ENCODE peak calls at places on chromosomes 4 and X, in five cellular contexts. One of them, this sample, is unnamed.

GRCh38 chr4:157421365-157421764 is 200.8 kb downstream of the GRIA2 start:
- DNase-seq in fibroblast of lung: no peak
- DNase-seq in HepG2: peak; percentile 88
- DNase-seq in astrocyte: no peak
- DNase-seq in H9: no peak
- DNase-seq in this sample: no peak

GRCh38 chr4:186018756-186019155 is 50.2 kb upstream of the TLR3 start:
- DNase-seq in fibroblast of lung: no peak
- DNase-seq in HepG2: no peak
- DNase-seq in astrocyte: no peak
- DNase-seq in H9: no peak
- DNase-seq in this sample: no peak

GRCh38 chr4:153684182-153685073 is at the start of gene TLR2:
- DNase-seq in fibroblast of lung: peak; percentile 7
- DNase-seq in HepG2: no peak
- DNase-seq in astrocyte: no peak
- DNase-seq in H9: peak; percentile 78
- DNase-seq in this sample: peak; percentile 87

GRCh38 chr4:155392486-155393184 is 15.9 kb upstream of the MAP9 start:
- DNase-seq in fibroblast of lung: peak; percentile 67
- DNase-seq in HepG2: peak; percentile 7
- DNase-seq in astrocyte: peak; percentile 53
- DNase-seq in H9: no peak
- DNase-seq in this sample: peak; percentile 70

GRCh38 chr4:70197842-70198241 is 2.3 kb downstream of the ODAM start:
- DNase-seq in fibroblast of lung: peak; percentile 0
- DNase-seq in HepG2: peak; percentile 72
- DNase-seq in astrocyte: no peak
- DNase-seq in H9: no peak
- DNase-seq in this sample: peak; percentile 38

GRCh38 chrX:106898462-106898861 is 4.7 kb downstream of the RIPPLY1 start:
- DNase-seq in fibroblast of lung: peak; percentile 37
- DNase-seq in HepG2: peak; percentile 80
- DNase-seq in astrocyte: peak; percentile 23
- DNase-seq in H9: no peak
- DNase-seq in this sample: peak; percentile 56

GRCh38 chrX:13750204-13750603 is 15.7 kb downstream of the OFD1 start:
- DNase-seq in fibroblast of lung: peak; percentile 24
- DNase-seq in HepG2: peak; percentile 16
- DNase-seq in astrocyte: peak; percentile 16
- DNase-seq in H9: no peak
- DNase-seq in this sample: peak; percentile 38

GRCh38 chrX:74383611-74384010 is 37.7 kb upstream of the SLC16A2 start:
- DNase-seq in fibroblast of lung: peak; percentile 55
- DNase-seq in HepG2: peak; percentile 13
- DNase-seq in astrocyte: peak; percentile 40
- DNase-seq in H9: peak; percentile 57
- DNase-seq in this sample: peak; percentile 53

GRCh38 chr4:27791640-27792039 is 931.0 kb downstream of the STIM2 start:
- DNase-seq in fibroblast of lung: peak; percentile 61
- DNase-seq in HepG2: no peak
- DNase-seq in astrocyte: peak; percentile 53
- DNase-seq in H9: no peak
- DNase-seq in this sample: no peak

GRCh38 chr4:27789768-27790167 is 929.1 kb downstream of the STIM2 start:
- DNase-seq in fibroblast of lung: peak; percentile 27
- DNase-seq in HepG2: no peak
- DNase-seq in astrocyte: peak; percentile 6
- DNase-seq in H9: no peak
- DNase-seq in this sample: no peak

GRCh38 chr4:27787195-27787594 is 926.6 kb downstream of the STIM2 start:
- DNase-seq in fibroblast of lung: no peak
- DNase-seq in HepG2: no peak
- DNase-seq in astrocyte: no peak
- DNase-seq in H9: no peak
- DNase-seq in this sample: no peak

GRCh38 chr4:27790911-27791310 is 930.3 kb downstream of the STIM2 start:
- DNase-seq in fibroblast of lung: peak; percentile 51
- DNase-seq in HepG2: no peak
- DNase-seq in astrocyte: peak; percentile 30
- DNase-seq in H9: no peak
- DNase-seq in this sample: no peak
- H3K4me2 ChIP-seq in fibroblast of lung: no peak overlapping the region
- H3K4me2 ChIP-seq in HepG2: no peak overlapping the region
- H3K4me2 ChIP-seq in astrocyte: peak overlapping the region; percentile 7
- H3K4me2 ChIP-seq in H9: no peak overlapping the region
- H3K4me2 ChIP-seq in this sample: no peak overlapping the region

GRCh38 chrX:16579517-16579916 is 70.4 kb upstream of the S100G start:
- DNase-seq in fibroblast of lung: no peak
- DNase-seq in HepG2: no peak
- DNase-seq in astrocyte: no peak
- DNase-seq in H9: no peak
- DNase-seq in this sample: no peak
- H3K4me2 ChIP-seq in fibroblast of lung: no peak overlapping the region
- H3K4me2 ChIP-seq in HepG2: no peak overlapping the region
- H3K4me2 ChIP-seq in astrocyte: no peak overlapping the region
- H3K4me2 ChIP-seq in H9: peak overlapping the region; percentile 66
- H3K4me2 ChIP-seq in this sample: peak overlapping the region; percentile 70

GRCh38 chr4:54687887-54688841 is 30.4 kb downstream of the KIT start:
- DNase-seq in fibroblast of lung: peak; percentile 25
- DNase-seq in HepG2: no peak
- DNase-seq in astrocyte: peak; percentile 6
- DNase-seq in H9: no peak
- DNase-seq in this sample: no peak
- H3K4me2 ChIP-seq in fibroblast of lung: no peak overlapping the region
- H3K4me2 ChIP-seq in HepG2: no peak overlapping the region
- H3K4me2 ChIP-seq in astrocyte: peak overlapping the region; percentile 6
- H3K4me2 ChIP-seq in H9: no peak overlapping the region
- H3K4me2 ChIP-seq in this sample: no peak overlapping the region

DNA sequence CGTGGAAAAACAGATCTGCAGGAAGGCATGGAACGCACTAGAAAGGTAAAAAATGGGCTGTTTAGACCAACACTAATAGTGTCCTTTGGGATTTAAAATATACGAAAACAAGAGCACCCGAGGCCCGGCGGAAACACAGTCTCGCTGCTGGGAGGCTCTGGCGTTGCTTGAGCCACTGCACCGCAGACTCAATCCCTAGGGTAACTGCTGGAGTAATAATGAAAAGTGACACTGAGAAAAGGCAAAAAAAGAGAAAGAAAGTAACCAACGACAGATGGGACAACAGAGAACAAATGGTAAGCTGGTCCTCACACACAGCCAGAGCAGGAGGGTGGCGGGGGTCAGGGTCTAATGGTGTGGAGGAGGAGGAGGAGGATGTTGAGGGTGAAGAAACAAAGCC is 15.4 kb downstream of the IRAK1 start:
- DNase-seq in fibroblast of lung: no peak
- DNase-seq in HepG2: no peak
- DNase-seq in astrocyte: no peak
- DNase-seq in H9: no peak
- DNase-seq in this sample: no peak
- H3K4me2 ChIP-seq in fibroblast of lung: no peak overlapping the region
- H3K4me2 ChIP-seq in HepG2: no peak overlapping the region
- H3K4me2 ChIP-seq in astrocyte: no peak overlapping the region
- H3K4me2 ChIP-seq in H9: no peak overlapping the region
- H3K4me2 ChIP-seq in this sample: no peak overlapping the region

GRCh38 chr4:7713757-7714156 is 225.9 kb downstream of the AFAP1 start:
- DNase-seq in fibroblast of lung: no peak
- DNase-seq in HepG2: no peak
- DNase-seq in astrocyte: no peak
- DNase-seq in H9: no peak
- DNase-seq in this sample: no peak
- H3K4me2 ChIP-seq in fibroblast of lung: no peak overlapping the region
- H3K4me2 ChIP-seq in HepG2: no peak overlapping the region
- H3K4me2 ChIP-seq in astrocyte: no peak overlapping the region
- H3K4me2 ChIP-seq in H9: no peak overlapping the region
- H3K4me2 ChIP-seq in this sample: no peak overlapping the region

GRCh38 chrX:68045008-68045577 is 388.2 kb downstream of the OPHN1 start:
- DNase-seq in fibroblast of lung: peak; percentile 55
- DNase-seq in HepG2: no peak
- DNase-seq in astrocyte: peak; percentile 46
- DNase-seq in H9: no peak
- DNase-seq in this sample: no peak

GRCh38 chrX:68048774-68049173 is 384.5 kb downstream of the OPHN1 start:
- DNase-seq in fibroblast of lung: no peak
- DNase-seq in HepG2: no peak
- DNase-seq in astrocyte: no peak
- DNase-seq in H9: no peak
- DNase-seq in this sample: no peak

GRCh38 chrX:68041110-68041509 is 392.2 kb downstream of the OPHN1 start:
- DNase-seq in fibroblast of lung: no peak
- DNase-seq in HepG2: no peak
- DNase-seq in astrocyte: no peak
- DNase-seq in H9: no peak
- DNase-seq in this sample: no peak

GRCh38 chrX:68049466-68049865 is 383.8 kb downstream of the OPHN1 start:
- DNase-seq in fibroblast of lung: no peak
- DNase-seq in HepG2: no peak
- DNase-seq in astrocyte: no peak
- DNase-seq in H9: no peak
- DNase-seq in this sample: no peak

DNA sequence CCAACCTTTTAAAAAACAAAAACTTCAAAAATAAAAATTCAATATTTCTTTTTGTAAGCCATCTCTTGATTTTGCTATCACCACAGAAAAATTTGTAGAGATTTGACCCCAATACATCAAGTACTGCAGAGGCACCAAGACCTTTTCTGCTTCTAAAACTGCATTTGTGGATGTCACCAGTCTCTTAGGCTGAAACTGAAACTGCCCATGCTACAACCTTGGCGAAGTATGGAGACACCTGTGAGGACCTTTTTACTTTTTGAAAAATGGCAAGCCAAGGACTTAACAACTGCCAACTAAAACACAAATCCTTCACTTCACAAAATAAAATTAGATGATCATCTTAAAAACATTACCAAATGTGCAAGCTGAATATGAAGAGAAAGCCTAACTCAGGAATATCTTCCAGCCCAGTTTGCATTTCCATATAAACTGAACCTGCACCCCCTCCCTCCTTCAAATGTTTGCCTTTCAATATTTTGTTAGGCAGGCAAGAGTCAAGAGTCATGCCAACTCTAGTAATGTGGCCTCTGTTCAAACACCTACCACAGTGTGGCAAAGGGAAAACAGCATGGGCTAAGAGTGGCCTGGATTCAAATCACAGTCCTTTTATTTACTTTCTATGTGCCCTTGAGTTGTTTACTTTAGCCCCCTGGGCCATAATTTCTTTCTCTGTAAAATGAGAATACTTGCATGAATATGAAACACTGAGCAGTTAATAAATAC is 389.4 kb downstream of the OPHN1 start:
- DNase-seq in fibroblast of lung: no peak
- DNase-seq in HepG2: no peak
- DNase-seq in astrocyte: no peak
- DNase-seq in H9: no peak
- DNase-seq in this sample: no peak
- H3K4me2 ChIP-seq in fibroblast of lung: no peak overlapping the region
- H3K4me2 ChIP-seq in HepG2: no peak overlapping the region
- H3K4me2 ChIP-seq in astrocyte: no peak overlapping the region
- H3K4me2 ChIP-seq in H9: no peak overlapping the region
- H3K4me2 ChIP-seq in this sample: no peak overlapping the region

DNA sequence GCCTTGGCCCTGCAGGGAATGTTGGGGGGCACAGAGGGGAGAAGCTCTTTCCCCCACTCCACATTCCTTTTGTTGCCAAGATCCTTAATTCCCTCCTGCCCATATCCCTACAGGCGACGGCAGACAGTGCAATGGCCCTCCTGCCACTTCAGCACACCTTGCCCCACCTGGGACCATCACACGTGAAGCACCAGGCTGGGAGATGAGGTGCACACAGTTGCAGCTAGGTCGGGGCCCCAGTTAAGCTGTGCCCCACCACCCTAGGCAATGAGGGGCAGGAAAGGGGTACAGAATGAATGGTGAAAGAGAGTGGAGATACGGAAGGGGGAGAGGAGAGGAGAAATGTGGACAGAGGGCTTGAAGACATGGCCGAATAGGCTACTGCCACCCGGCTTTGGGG is 26.2 kb downstream of the NALF2 start:
- DNase-seq in fibroblast of lung: no peak
- DNase-seq in HepG2: no peak
- DNase-seq in astrocyte: no peak
- DNase-seq in H9: no peak
- DNase-seq in this sample: no peak
- H3K4me2 ChIP-seq in fibroblast of lung: no peak overlapping the region
- H3K4me2 ChIP-seq in HepG2: no peak overlapping the region
- H3K4me2 ChIP-seq in astrocyte: no peak overlapping the region
- H3K4me2 ChIP-seq in H9: no peak overlapping the region
- H3K4me2 ChIP-seq in this sample: no peak overlapping the region

GRCh38 chrX:40100537-40101429 is 3.0 kb upstream of the BCOR start:
- DNase-seq in fibroblast of lung: no peak
- DNase-seq in HepG2: no peak
- DNase-seq in astrocyte: no peak
- DNase-seq in H9: peak; percentile 48
- DNase-seq in this sample: no peak

GRCh38 chrX:40101430-40101802 is 3.7 kb upstream of the BCOR start:
- DNase-seq in fibroblast of lung: no peak
- DNase-seq in HepG2: no peak
- DNase-seq in astrocyte: no peak
- DNase-seq in H9: peak; percentile 53
- DNase-seq in this sample: no peak

GRCh38 chrX:40103565-40104323 is 6.0 kb upstream of the BCOR start:
- DNase-seq in fibroblast of lung: no peak
- DNase-seq in HepG2: no peak
- DNase-seq in astrocyte: no peak
- DNase-seq in H9: no peak
- DNase-seq in this sample: peak; percentile 53

GRCh38 chrX:40104649-40105015 is 6.9 kb upstream of the BCOR start:
- DNase-seq in fibroblast of lung: peak; percentile 69
- DNase-seq in HepG2: no peak
- DNase-seq in astrocyte: no peak
- DNase-seq in H9: no peak
- DNase-seq in this sample: peak; percentile 82

DNA sequence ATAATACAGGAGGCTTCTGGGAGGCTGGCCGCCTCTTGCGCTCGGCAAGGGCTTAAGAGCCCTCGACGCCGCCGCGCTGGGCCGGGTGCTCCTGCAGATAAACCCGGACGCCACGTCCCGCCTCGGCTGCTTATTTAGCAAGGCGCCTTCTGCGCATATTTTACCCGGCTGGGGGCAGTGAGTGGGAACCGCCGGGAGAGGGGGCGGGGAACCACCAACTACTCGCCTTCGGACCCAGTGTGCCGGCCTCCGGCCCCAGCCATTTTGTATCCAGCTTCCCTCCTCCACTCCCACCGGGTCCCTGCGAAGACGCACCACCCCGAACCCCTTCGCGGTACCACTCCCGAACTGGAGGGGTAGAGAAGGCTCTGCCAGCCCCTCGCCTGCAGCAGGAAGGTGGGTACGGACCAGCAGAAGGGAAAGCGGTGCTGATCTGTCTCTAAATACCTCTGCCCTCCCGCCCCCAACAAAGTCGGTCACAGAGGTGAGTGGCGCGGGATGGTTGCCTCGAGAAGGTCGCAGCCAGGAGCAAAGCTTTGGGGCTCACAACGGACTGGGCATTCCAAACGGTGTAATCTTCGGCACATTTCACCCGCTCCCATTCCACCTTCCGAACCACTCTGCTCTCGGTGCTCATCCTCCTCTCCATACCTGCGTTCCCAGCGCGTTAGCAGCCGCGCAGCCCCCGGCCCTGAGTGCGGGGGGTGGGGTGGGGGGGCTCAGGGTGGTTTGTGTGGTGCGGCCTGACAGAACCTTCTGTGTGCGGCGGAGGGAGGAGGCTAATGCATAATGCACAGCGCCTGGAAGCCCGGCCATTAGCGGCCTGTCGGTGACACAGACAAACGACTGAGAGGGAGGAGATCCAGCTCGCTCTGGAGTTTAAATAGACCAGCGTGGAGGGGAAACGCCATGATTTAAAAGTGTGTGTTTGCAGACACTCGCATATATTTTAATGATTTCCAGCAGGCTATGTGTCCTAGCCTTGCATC is 4.9 kb upstream of the BCOR start:
- DNase-seq in fibroblast of lung: no peak
- DNase-seq in HepG2: no peak
- DNase-seq in astrocyte: no peak
- DNase-seq in H9: peak; percentile 58
- DNase-seq in this sample: peak; percentile 46
- H3K4me2 ChIP-seq in fibroblast of lung: no peak overlapping the region
- H3K4me2 ChIP-seq in HepG2: no peak overlapping the region
- H3K4me2 ChIP-seq in astrocyte: no peak overlapping the region
- H3K4me2 ChIP-seq in H9: peak overlapping the region; percentile 74
- H3K4me2 ChIP-seq in this sample: peak overlapping the region; percentile 96